ENCODE peak calls at places on chromosome 19, in four cellular contexts. One of them, this sample, is unnamed.

GRCh38 chr19:56092685-56093631 is 28.1 kb downstream of the ZNF787 start:
- DNase-seq in fibroblast of lung: no peak
- DNase-seq in choroid plexus epithelial cell: no peak
- DNase-seq in PC-3: no peak
- DNase-seq in this sample: no peak

GRCh38 chr19:16417660-16418596 is 53.8 kb downstream of the EPS15L1 start:
- DNase-seq in PC-3: peak
- DNase-seq in fibroblast of lung: peak
- DNase-seq in choroid plexus epithelial cell: peak
- DNase-seq in this sample: peak

GRCh38 chr19:46221981-46222610 is 7.4 kb upstream of the IGFL1 start:
- DNase-seq in PC-3: peak
- DNase-seq in fibroblast of lung: peak
- DNase-seq in choroid plexus epithelial cell: peak
- DNase-seq in this sample: no peak

GRCh38 chr19:33522371-33522662 is 726 bp upstream of the PEPD start:
- DNase-seq in PC-3: no peak
- DNase-seq in choroid plexus epithelial cell: no peak
- DNase-seq in fibroblast of lung: no peak
- DNase-seq in this sample: no peak

GRCh38 chr19:58181902-58182576 is 822 bp upstream of the ZNF274 start:
- DNase-seq in fibroblast of lung: peak
- DNase-seq in choroid plexus epithelial cell: peak
- DNase-seq in PC-3: peak
- DNase-seq in this sample: no peak

GRCh38 chr19:45162464-45163143 is 1.8 kb upstream of the NKPD1 start:
- DNase-seq in choroid plexus epithelial cell: no peak
- DNase-seq in PC-3: no peak
- DNase-seq in fibroblast of lung: no peak
- DNase-seq in this sample: no peak

GRCh38 chr19:12095111-12095790 is 30.7 kb downstream of the ZNF844 start:
- DNase-seq in PC-3: no peak
- DNase-seq in choroid plexus epithelial cell: peak
- DNase-seq in fibroblast of lung: peak
- DNase-seq in this sample: no peak

GRCh38 chr19:41599175-41599966 is 23.4 kb downstream of the CEACAM21 start:
- DNase-seq in PC-3: no peak
- DNase-seq in choroid plexus epithelial cell: no peak
- DNase-seq in fibroblast of lung: no peak
- DNase-seq in this sample: no peak

GRCh38 chr19:16001481-16002312 is 52.9 kb downstream of the OR10H4 start:
- DNase-seq in PC-3: peak
- DNase-seq in fibroblast of lung: peak
- DNase-seq in choroid plexus epithelial cell: peak
- DNase-seq in this sample: no peak

GRCh38 chr19:17194608-17195007 is 20.5 kb upstream of the USE1 start:
- DNase-seq in choroid plexus epithelial cell: no peak
- DNase-seq in PC-3: no peak
- DNase-seq in fibroblast of lung: no peak
- DNase-seq in this sample: no peak

GRCh38 chr19:42079886-42080763 is 4.2 kb downstream of the ZNF574 start:
- DNase-seq in choroid plexus epithelial cell: no peak
- DNase-seq in fibroblast of lung: no peak
- DNase-seq in PC-3: no peak
- DNase-seq in this sample: no peak

GRCh38 chr19:6536138-6536671 is 5.4 kb downstream of the TNFSF9 start:
- DNase-seq in choroid plexus epithelial cell: peak
- DNase-seq in fibroblast of lung: no peak
- DNase-seq in PC-3: peak
- DNase-seq in this sample: no peak

GRCh38 chr19:32642771-32643170 is 32.2 kb downstream of the ANKRD27 start:
- DNase-seq in choroid plexus epithelial cell: no peak
- DNase-seq in fibroblast of lung: no peak
- DNase-seq in PC-3: no peak
- DNase-seq in this sample: no peak

GRCh38 chr19:43620061-43621001 is 902 bp upstream of the ZNF428 start:
- DNase-seq in choroid plexus epithelial cell: no peak
- DNase-seq in PC-3: no peak
- DNase-seq in fibroblast of lung: no peak
- DNase-seq in this sample: no peak

GRCh38 chr19:11380653-11381534 is 3.2 kb downstream of the EPOR start:
- DNase-seq in fibroblast of lung: peak
- DNase-seq in PC-3: peak
- DNase-seq in choroid plexus epithelial cell: peak
- DNase-seq in this sample: peak

GRCh38 chr19:18168673-18169381 is 4.8 kb upstream of the IFI30 start:
- DNase-seq in fibroblast of lung: no peak
- DNase-seq in choroid plexus epithelial cell: no peak
- DNase-seq in PC-3: no peak
- DNase-seq in this sample: no peak

GRCh38 chr19:18961767-18962423 is 20.9 kb upstream of the HOMER3 start:
- DNase-seq in choroid plexus epithelial cell: no peak
- DNase-seq in fibroblast of lung: no peak
- DNase-seq in PC-3: peak
- DNase-seq in this sample: no peak

GRCh38 chr19:2059422-2060201 is 8.6 kb upstream of the MKNK2 start:
- DNase-seq in choroid plexus epithelial cell: peak
- DNase-seq in PC-3: peak
- DNase-seq in fibroblast of lung: peak
- DNase-seq in this sample: no peak

GRCh38 chr19:48636859-48637448 is at the start of gene DBP:
- DNase-seq in fibroblast of lung: no peak
- DNase-seq in PC-3: peak
- DNase-seq in choroid plexus epithelial cell: no peak
- DNase-seq in this sample: no peak

GRCh38 chr19:39671739-39672363 is 16.1 kb downstream of the LGALS16 start:
- DNase-seq in fibroblast of lung: peak
- DNase-seq in choroid plexus epithelial cell: peak
- DNase-seq in PC-3: peak
- DNase-seq in this sample: no peak